ENCODE peak calls at places on chromosome 17, in six cellular contexts. R is HCT116, I is K562, V is GM12878, Y is WTC11, W is HepG2. U is an unnamed sample.

GRCh38 chr17:28001149-28001548 is 41.3 kb upstream of the NLK start:
- DNase-seq in R (no peak), I (no peak), V (no peak), Y (no peak), W (no peak), U (no peak)

GRCh38 chr17:73820686-73821448 is 176.6 kb upstream of the SDK2 start:
- DNase-seq in R (no peak), I (peak), V (no peak), Y (peak), W (no peak), U (peak)

GRCh38 chr17:7438050-7438614 is 1.2 kb upstream of the FGF11 start:
- DNase-seq in R (no peak), I (peak), V (no peak), Y (peak), W (no peak), U (no peak)

GRCh38 chr17:48545539-48545938 is 630 bp upstream of the HOXB2 start:
- DNase-seq in R (no peak), I (no peak), V (no peak), Y (no peak), W (no peak), U (no peak)

GRCh38 chr17:12591336-12591735 is 74.4 kb upstream of the MYOCD start:
- DNase-seq in R (no peak), I (no peak), V (no peak), Y (no peak), W (no peak), U (no peak)

GRCh38 chr17:5329784-5330557 is 47.9 kb downstream of the RABEP1 start:
- DNase-seq in R (no peak), I (no peak), V (peak), Y (no peak), W (no peak), U (no peak)

GRCh38 chr17:40461774-40462342 is 18.6 kb downstream of the IGFBP4 start:
- DNase-seq in R (no peak), I (no peak), V (no peak), Y (no peak), W (no peak), U (no peak)

GRCh38 chr17:29826045-29826692 is 103.9 kb downstream of the SSH2 start:
- DNase-seq in R (no peak), I (no peak), V (no peak), Y (no peak), W (no peak), U (no peak)

GRCh38 chr17:79272666-79273219 is 198.1 kb downstream of the ENGASE start:
- DNase-seq in R (peak), I (no peak), V (no peak), Y (no peak), W (peak), U (no peak)

GRCh38 chr17:79269620-79270019 is 195.0 kb downstream of the ENGASE start:
- DNase-seq in R (no peak), I (no peak), V (no peak), Y (peak), W (no peak), U (no peak)

GRCh38 chr17:79276824-79277223 is 202.2 kb downstream of the ENGASE start:
- DNase-seq in R (no peak), I (no peak), V (no peak), Y (no peak), W (no peak), U (no peak)

GRCh38 chr17:79273660-79274059 is 199.0 kb downstream of the ENGASE start:
- DNase-seq in R (no peak), I (no peak), V (no peak), Y (no peak), W (no peak), U (no peak)

DNA sequence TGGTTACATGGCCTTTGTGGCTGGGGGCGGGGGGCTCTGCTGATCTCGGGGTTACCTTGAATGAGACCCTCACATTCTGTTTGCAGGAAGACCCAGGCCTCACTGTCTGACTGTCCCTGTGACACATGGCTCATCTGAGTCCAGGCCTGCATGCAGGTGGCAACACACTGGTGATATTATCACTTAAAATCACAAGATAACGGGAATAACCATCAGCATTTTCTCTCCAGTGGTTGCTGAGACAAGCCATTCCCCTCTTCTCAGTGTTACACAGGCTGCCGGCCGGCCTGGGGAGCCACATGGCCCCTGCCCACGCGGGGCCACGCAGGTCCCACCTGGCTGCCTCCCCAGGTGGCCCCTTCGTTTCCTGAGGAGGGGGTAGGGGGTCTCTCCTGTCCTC is 197.6 kb downstream of the ENGASE start:
- DNase-seq in R (no peak), I (no peak), V (no peak), Y (no peak), W (no peak), U (no peak)
- TF ChIP-seq ATF3 in R (no peak), I (no peak), V (no peak), Y (no peak), W (no peak), U (no peak)

GRCh38 chr17:16923097-16923903 is 48.6 kb downstream of the TNFRSF13B start:
- DNase-seq in R (no peak), I (no peak), V (no peak), Y (peak), W (no peak), U (no peak)

GRCh38 chr17:16925461-16926060 is 46.4 kb downstream of the TNFRSF13B start:
- DNase-seq in R (no peak), I (no peak), V (no peak), Y (peak), W (no peak), U (no peak)

GRCh38 chr17:16926061-16926511 is 45.8 kb downstream of the TNFRSF13B start:
- DNase-seq in R (no peak), I (no peak), V (no peak), Y (peak), W (no peak), U (no peak)

GRCh38 chr17:16923904-16924700 is 47.8 kb downstream of the TNFRSF13B start:
- DNase-seq in R (no peak), I (no peak), V (no peak), Y (peak), W (no peak), U (no peak)

DNA sequence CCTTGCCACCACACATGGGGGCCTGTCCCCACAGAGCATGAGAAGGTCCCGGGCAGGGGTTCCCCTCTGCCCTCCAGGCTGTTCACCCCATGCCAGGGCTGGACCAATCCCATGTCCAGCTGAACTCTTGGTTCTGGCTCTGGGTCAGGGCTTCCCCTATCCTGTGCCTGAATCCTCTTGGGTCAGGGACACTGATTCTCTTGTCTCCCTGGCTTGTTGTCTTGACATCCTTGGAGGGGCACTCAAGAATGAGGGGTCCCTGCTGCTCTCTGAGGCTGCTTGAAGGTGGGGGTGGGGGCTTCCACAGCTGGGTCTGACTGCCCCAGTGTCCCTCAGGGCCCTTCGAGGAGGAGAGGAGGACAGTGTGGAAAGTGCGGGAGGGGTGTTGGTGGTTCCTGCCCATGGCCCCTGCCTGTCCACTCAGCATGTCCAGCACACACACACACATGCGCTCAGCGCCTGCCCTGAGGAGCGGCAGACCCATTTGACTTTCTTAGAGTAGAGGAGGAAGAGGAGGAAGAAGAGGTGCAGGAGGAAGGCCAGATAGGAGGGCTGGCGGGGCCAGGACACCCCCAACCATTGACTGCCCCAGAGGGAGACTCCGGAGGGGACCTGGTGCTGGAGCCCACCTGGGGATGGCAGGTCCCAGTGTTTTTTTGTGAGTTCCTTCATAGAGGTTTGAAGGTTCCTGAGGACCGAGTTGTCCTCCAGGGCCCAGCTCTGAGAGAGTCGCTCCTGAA is 47.0 kb downstream of the TNFRSF13B start:
- DNase-seq in R (no peak), I (no peak), V (no peak), Y (peak), W (no peak), U (no peak)
- TF ChIP-seq ATF3 in R (no peak), I (no peak), V (no peak), Y (no peak), W (no peak), U (no peak)

DNA sequence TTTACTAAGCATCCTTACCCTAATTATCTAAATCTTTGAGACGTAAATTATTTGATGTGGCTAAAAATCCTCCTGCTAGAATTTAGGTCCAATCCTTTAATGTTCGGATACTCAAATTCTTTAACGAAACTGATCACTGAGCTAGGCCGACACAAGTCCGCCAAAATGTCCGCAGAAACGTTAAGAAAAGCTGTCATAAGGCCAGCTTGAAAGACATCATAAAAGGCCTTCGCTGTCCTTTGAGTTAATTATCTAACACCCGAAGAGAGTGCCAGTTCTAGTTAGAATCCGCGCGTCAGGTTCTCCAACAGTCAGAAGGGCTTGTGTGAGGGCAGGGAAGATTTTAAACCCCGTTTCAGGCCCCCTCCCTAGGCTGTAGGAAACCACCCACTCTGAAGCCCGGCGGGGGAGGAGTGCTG is 792 bp upstream of the CLTC start:
- DNase-seq in R (no peak), I (no peak), V (no peak), Y (no peak), W (peak), U (no peak)
- TF ChIP-seq ATF3 in R (no peak), I (no peak), V (no peak), Y (no peak), W (no peak), U (no peak)

DNA sequence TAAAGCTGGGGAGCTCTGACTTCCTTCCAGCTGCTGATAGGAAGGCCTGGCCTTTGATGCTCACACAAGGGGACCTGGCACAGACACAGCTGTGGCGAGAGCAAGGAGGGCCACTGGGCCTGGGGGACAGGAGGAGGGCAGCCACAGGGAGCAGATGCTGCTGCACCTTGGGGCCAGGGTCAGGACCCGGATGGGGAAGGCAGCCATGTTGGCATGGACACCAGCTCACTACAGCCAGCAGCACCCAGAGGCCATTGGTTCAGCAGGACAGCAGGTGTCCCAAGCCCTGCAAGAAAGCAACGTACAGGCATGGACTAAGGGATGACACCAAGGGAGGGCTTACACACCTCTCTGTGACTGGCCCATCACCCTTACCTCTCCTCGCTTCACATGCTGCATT is 8.0 kb upstream of the RNF112 start:
- DNase-seq in R (no peak), I (no peak), V (no peak), Y (no peak), W (no peak), U (no peak)
- TF ChIP-seq ATF3 in R (no peak), I (no peak), V (no peak), Y (no peak), W (no peak), U (no peak)

GRCh38 chr17:1792495-1793446 is 30.9 kb downstream of the SERPINF1 start:
- DNase-seq in R (no peak), I (no peak), V (no peak), Y (no peak), W (no peak), U (no peak)
- TF ChIP-seq ATF3 in R (no peak), I (no peak), V (no peak), Y (no peak), W (no peak), U (no peak)

DNA sequence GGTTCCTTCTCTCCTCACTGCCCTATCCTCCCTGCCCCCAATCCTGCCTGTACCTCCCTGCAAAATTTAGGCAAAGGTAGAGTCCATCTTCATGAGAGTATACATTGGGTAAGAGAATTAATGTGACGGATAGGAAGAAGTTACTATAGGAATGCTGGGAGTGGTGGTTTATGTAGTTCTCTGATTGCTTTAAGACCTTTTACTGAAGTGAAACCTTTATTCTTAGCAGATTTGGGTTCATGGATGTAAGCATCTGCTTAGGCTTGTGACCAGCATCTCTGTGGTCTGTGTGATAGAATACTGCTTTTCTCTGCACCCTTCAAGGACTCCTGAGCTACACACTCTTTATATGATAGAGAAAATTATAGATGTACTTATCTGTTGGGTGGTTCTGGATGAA is 127.3 kb downstream of the PRKCA start:
- DNase-seq in R (no peak), I (no peak), V (no peak), Y (no peak), W (no peak), U (no peak)
- TF ChIP-seq ATF3 in R (no peak), I (no peak), V (no peak), Y (no peak), W (no peak), U (no peak)